ENCODE peak calls at places on chromosomes 3 and 15, in five cellular contexts. J, N, F, X and Y are unnamed samples.

GRCh38 chr3:134824676-134825290 is 29.7 kb downstream of the EPHB1 start:
- DNase-seq in J (no peak), N (no peak), F (no peak), X (no peak), Y (no peak)

GRCh38 chr3:185649414-185649813 is 63.3 kb downstream of the SENP2 start:
- DNase-seq in J (no peak), N (no peak), F (no peak), X (peak; percentile 29), Y (peak; percentile 78)

GRCh38 chr3:143103633-143104032 is 15.9 kb upstream of the CHST2 start:
- DNase-seq in J (no peak), N (no peak), F (no peak), X (no peak), Y (no peak)

GRCh38 chr3:126516152-126516935 is 1.2 kb downstream of the UROC1 start:
- DNase-seq in J (no peak), N (no peak), F (no peak), X (no peak), Y (no peak)

GRCh38 chr3:150127011-150127490 is 156.4 kb upstream of the PFN2 start:
- DNase-seq in J (no peak), N (no peak), F (no peak), X (no peak), Y (no peak)

GRCh38 chr3:129485681-129486056 is 42.8 kb upstream of the RHO start:
- DNase-seq in J (no peak), N (peak; percentile 58), F (peak; percentile 71), X (peak; percentile 99), Y (peak; percentile 93)

GRCh38 chr3:53478166-53478830 is 16.1 kb upstream of the CACNA1D start:
- DNase-seq in J (no peak), N (peak; percentile 20), F (no peak), X (no peak), Y (peak; percentile 32)

GRCh38 chr3:126934149-126934548 is 48.8 kb upstream of the PLXNA1 start:
- DNase-seq in J (no peak), N (no peak), F (no peak), X (no peak), Y (no peak)

GRCh38 chr3:104908761-104909160 is 457.9 kb upstream of the ALCAM start:
- DNase-seq in J (no peak), N (no peak), F (no peak), X (no peak), Y (no peak)

GRCh38 chr15:30926161-30926560 is 22.4 kb downstream of the FAN1 start:
- DNase-seq in J (no peak), N (no peak), F (no peak), X (no peak), Y (no peak)

GRCh38 chr3:87503901-87504498 is 227.6 kb upstream of the POU1F1 start:
- DNase-seq in J (peak; percentile 27), N (peak; percentile 50), F (peak; percentile 15), X (peak; percentile 59), Y (peak; percentile 21)

GRCh38 chr3:195010551-195011100 is 260.3 kb downstream of the XXYLT1 start:
- DNase-seq in J (no peak), N (no peak), F (no peak), X (no peak), Y (no peak)

GRCh38 chr3:195012100-195012499 is 258.9 kb downstream of the XXYLT1 start:
- DNase-seq in J (no peak), N (no peak), F (no peak), X (no peak), Y (no peak)

GRCh38 chr3:195012571-195012970 is 258.4 kb downstream of the XXYLT1 start:
- DNase-seq in J (no peak), N (no peak), F (no peak), X (no peak), Y (no peak)

GRCh38 chr3:195009607-195010006 is 261.4 kb downstream of the XXYLT1 start:
- DNase-seq in J (no peak), N (no peak), F (no peak), X (no peak), Y (no peak)

DNA sequence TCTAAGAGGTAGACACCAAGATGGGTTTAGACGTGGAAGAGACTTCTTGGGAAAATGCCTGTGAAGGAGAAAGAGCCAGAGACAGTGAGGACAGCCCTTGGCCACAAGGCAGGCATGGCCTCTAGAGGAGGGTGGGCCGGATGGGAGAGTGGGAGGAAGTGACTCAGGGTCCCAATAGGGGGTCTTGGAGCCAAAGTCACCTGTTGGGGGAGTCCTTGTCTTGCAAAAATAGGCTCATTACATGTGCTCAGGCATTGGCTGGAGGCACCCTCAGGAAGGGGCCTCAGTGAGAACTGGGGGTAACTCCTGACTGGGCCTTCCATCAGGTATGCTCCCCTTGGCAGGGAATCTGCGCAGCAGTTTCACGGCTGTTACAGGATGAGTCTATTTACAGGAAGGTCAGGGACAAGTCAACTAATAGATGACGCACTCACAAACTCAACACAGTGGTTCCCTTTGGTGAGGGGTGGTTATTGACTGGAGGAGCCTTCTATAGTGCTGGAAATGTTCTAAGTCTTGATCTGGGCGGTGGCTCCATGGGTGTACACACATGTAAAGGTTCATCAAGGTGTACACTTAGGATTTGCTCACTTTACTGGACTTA is 259.6 kb downstream of the XXYLT1 start:
- DNase-seq in J (no peak), N (no peak), F (no peak), X (no peak), Y (no peak)
- H3K27ac ChIP-seq in J (no peak overlapping the region), N (no peak overlapping the region), F (no peak overlapping the region), X (no peak overlapping the region), Y (no peak overlapping the region)

DNA sequence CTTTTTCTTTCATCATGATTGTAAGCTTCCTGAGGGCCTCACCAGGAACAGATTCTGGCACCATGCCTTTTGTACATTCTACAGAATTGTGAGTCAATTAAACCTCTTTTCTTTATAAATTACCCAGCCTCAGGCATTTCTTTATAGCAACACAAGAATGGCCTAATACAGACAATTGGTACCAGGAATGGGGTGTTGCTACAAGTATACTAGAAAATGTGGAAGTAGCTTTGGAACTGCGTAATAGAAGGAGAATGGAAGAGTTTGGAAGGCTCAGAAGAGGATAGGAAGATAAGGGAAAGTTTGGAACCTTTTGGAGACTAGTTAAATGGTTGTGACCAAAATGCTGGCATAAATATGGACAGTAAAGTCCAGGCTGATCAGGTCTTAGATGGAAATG is 108.9 kb upstream of the PLSCR4 start:
- DNase-seq in J (no peak), N (no peak), F (no peak), X (no peak), Y (no peak)
- H3K9me3 ChIP-seq in J (peaks cover 3% of the 10 kb centered on the region), N (no peaks in the 10 kb centered on the region), F (no peaks in the 10 kb centered on the region), X (no peaks in the 10 kb centered on the region), Y (no peaks in the 10 kb centered on the region)

GRCh38 chr15:92864127-92864814 is 35.9 kb upstream of the CHD2 start:
- DNase-seq in J (no peak), N (no peak), F (no peak), X (no peak), Y (no peak)
- H3K27ac ChIP-seq in J (no peak overlapping the region), N (no peak overlapping the region), F (no peak overlapping the region), X (no peak overlapping the region), Y (no peak overlapping the region)

DNA sequence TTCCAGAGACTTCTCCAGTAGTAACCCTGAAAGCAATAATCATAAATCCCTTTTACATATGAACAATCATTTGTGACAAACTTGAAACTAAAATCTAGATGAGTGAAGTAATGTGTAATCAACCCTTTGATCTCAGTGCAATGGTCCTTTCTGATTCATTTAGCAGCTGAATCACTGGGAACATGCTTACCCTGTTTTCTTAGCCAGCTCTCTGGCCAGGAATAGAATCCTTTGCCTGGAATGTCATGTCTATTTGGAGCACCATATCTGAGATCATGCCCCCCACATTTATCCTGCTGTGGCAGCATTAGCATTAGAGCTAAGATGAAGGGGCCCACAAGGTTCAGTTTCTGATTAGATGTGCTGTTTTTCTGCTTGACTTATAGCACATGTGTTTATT is 309.8 kb downstream of the OXSM start:
- DNase-seq in J (no peak), N (no peak), F (no peak), X (no peak), Y (no peak)
- H3K9me3 ChIP-seq in J (peaks cover 7% of the 10 kb centered on the region), N (no peaks in the 10 kb centered on the region), F (peaks cover 8% of the 10 kb centered on the region), X (no peaks in the 10 kb centered on the region), Y (no peaks in the 10 kb centered on the region)

GRCh38 chr15:77028451-77029165 is 33.7 kb downstream of the PSTPIP1 start:
- DNase-seq in J (no peak), N (peak; percentile 11), F (no peak), X (no peak), Y (no peak)
- H3K27ac ChIP-seq in J (no peak overlapping the region), N (no peak overlapping the region), F (no peak overlapping the region), X (no peak overlapping the region), Y (no peak overlapping the region)

DNA sequence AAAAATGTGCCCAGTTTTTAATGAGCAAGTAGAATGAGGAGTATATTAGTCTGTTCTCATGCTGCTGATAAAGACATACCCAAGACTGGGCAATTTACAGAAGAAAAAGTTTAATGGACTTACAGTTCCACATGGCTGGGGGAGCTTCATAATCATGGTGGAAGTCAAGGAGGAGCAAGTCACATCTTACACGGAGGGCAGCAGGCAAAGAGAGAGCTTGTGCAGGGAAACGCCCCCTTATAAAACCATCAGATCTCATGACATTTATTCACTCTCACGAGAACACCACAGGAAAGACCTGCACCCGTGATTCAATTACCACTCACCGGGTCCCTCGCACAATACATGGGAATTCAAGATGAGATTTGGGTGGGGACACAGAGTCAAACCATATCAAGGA is 111.7 kb upstream of the CNTN6 start:
- DNase-seq in J (no peak), N (no peak), F (no peak), X (no peak), Y (no peak)
- H3K9me3 ChIP-seq in J (no peaks in the 10 kb centered on the region), N (no peaks in the 10 kb centered on the region), F (peaks cover 5% of the 10 kb centered on the region), X (no peaks in the 10 kb centered on the region), Y (no peaks in the 10 kb centered on the region)

DNA sequence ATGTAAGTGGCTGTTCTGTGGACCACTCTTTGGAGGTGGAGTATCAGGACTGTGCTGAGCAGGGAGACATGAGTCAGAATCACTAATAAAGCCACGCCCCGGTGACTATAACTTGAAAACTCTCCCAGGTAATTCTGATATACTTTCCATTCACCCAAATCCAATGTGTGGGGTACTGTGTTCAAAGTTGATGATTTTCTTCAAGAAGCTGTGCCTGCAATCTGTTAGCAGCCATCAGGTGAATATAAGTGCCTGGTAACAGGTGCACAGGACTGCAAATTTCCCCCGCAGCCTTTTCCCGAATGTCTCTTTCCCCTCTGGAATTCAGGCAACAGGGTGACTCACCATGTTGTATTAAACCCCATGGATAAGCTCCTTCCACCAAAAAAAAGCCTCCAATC is 17.0 kb downstream of the MAGI1 start:
- DNase-seq in J (no peak), N (peak; percentile 53), F (no peak), X (no peak), Y (peak; percentile 16)
- H3K27ac ChIP-seq in J (no peak overlapping the region), N (peak overlapping the region; percentile 58), F (no peak overlapping the region), X (no peak overlapping the region), Y (no peak overlapping the region)